ENCODE peak calls at places on chromosomes 2 and 18, in five cellular contexts. E is A549, L is H1, C is HepG2, T is GM12878. Q is an unnamed sample.

GRCh38 chr2:15170068-15170775 is 390.9 kb downstream of the NBAS start:
- DNase-seq in C (no peak), L (no peak), E (no peak), T (no peak), Q (no peak)

GRCh38 chr2:205405194-205405593 is 277.1 kb upstream of the NRP2 start:
- DNase-seq in T (no peak), L (no peak), C (no peak), E (no peak), Q (no peak)

GRCh38 chr2:237725661-237726060 is 72.9 kb upstream of the RBM44 start:
- DNase-seq in C (peak; percentile 69), T (no peak), E (no peak), L (no peak), Q (no peak)

GRCh38 chr18:75107196-75107930 is 101.6 kb downstream of the PTGR3 start:
- DNase-seq in C (no peak), E (no peak), L (peak; percentile 20), T (no peak), Q (no peak)

GRCh38 chr18:47254341-47254939 is 3.0 kb upstream of the SKOR2 start:
- DNase-seq in C (peak; percentile 18), E (no peak), T (no peak), L (peak; percentile 96), Q (peak; percentile 16)

GRCh38 chr18:49460958-49461601 is 635 bp upstream of the DYM start:
- DNase-seq in L (no peak), T (no peak), C (no peak), E (no peak), Q (no peak)

GRCh38 chr18:8283901-8284585 is 325.2 kb upstream of the RAB12 start:
- DNase-seq in T (no peak), E (no peak), C (peak; percentile 78), L (no peak), Q (no peak)

GRCh38 chr18:11147962-11148654 is 1.3 kb downstream of the PIEZO2 start:
- DNase-seq in T (no peak), C (no peak), E (no peak), L (peak; percentile 62), Q (no peak)

GRCh38 chr2:44103643-44104038 is 65.0 kb upstream of the PPM1B start:
- DNase-seq in C (no peak), L (no peak), T (no peak), E (no peak), Q (no peak)

GRCh38 chr18:58687871-58688308 is 16.6 kb downstream of the MALT1 start:
- DNase-seq in C (no peak), L (no peak), E (no peak), T (peak; percentile 73), Q (no peak)

GRCh38 chr2:233075141-233075965 is 15.2 kb downstream of the INPP5D start:
- DNase-seq in L (no peak), E (no peak), T (no peak), C (peak; percentile 39), Q (no peak)

GRCh38 chr2:11024010-11024615 is 112.4 kb downstream of the KCNF1 start:
- DNase-seq in L (peak; percentile 44), C (peak; percentile 14), E (no peak), T (no peak), Q (peak; percentile 8)

GRCh38 chr2:65407240-65407639 is 25.2 kb downstream of the SPRED2 start:
- DNase-seq in T (no peak), C (no peak), E (no peak), L (no peak), Q (no peak)

GRCh38 chr2:105576440-105577241 is 168.1 kb upstream of the NCK2 start:
- DNase-seq in E (peak; percentile 53), C (peak; percentile 54), T (no peak), L (peak; percentile 59), Q (peak; percentile 38)

GRCh38 chr2:138720035-138720589 is 60.1 kb downstream of the NXPH2 start:
- DNase-seq in T (no peak), E (no peak), C (peak; percentile 45), L (no peak), Q (no peak)

GRCh38 chr2:11022874-11023273 is 111.1 kb downstream of the KCNF1 start:
- DNase-seq in C (peak; percentile 13), E (no peak), L (peak; percentile 40), T (no peak), Q (no peak)

GRCh38 chr2:128261245-128262128 is 57.2 kb downstream of the HS6ST1 start:
- DNase-seq in C (no peak), E (no peak), T (no peak), L (peak; percentile 67), Q (no peak)

GRCh38 chr2:64267699-64268098 is 123.5 kb upstream of the PELI1 start:
- DNase-seq in E (no peak), T (no peak), C (no peak), L (no peak), Q (no peak)

GRCh38 chr2:232348936-232349335 is 29.6 kb upstream of the ALPP start:
- DNase-seq in L (peak; percentile 33), T (no peak), E (peak; percentile 28), C (no peak), Q (no peak)

GRCh38 chr2:189538402-189538801 is 42.2 kb downstream of the SLC40A1 start:
- DNase-seq in E (no peak), C (no peak), L (no peak), T (no peak), Q (no peak)

GRCh38 chr2:16135913-16136310 is 195.6 kb downstream of the MYCN start:
- DNase-seq in L (peak; percentile 20), C (no peak), E (no peak), T (no peak), Q (no peak)

GRCh38 chr2:100819365-100820345 is at the start of gene NPAS2:
- DNase-seq in C (peak; percentile 35), L (peak; percentile 60), T (no peak), E (peak; percentile 64), Q (peak; percentile 21)

GRCh38 chr2:42493885-42494433 is at the start of gene KCNG3:
- DNase-seq in E (peak; percentile 72), L (peak; percentile 88), T (no peak), C (peak; percentile 58), Q (peak; percentile 76)

GRCh38 chr2:111930875-111931274 is 32.5 kb downstream of the MERTK start:
- DNase-seq in T (peak; percentile 1), C (no peak), L (no peak), E (no peak), Q (no peak)

GRCh38 chr2:231714639-231715498 is 6.5 kb downstream of the PTMA start:
- DNase-seq in E (peak; percentile 65), T (peak; percentile 40), C (peak; percentile 84), L (peak; percentile 96), Q (peak; percentile 51)

GRCh38 chr2:43293744-43294695 is 67.6 kb upstream of the ZFP36L2 start:
- DNase-seq in T (peak; percentile 90), E (peak; percentile 95), C (peak; percentile 99), L (no peak), Q (peak; percentile 67)

GRCh38 chr2:133286326-133286922 is 281.8 kb downstream of the NCKAP5 start:
- DNase-seq in L (no peak), C (no peak), E (no peak), T (no peak), Q (no peak)

GRCh38 chr2:111024496-111024895 is 96.2 kb upstream of the BCL2L11 start:
- DNase-seq in C (no peak), T (no peak), E (no peak), L (no peak), Q (no peak)

GRCh38 chr2:236021497-236022057 is 146.6 kb downstream of the GBX2 start:
- DNase-seq in E (no peak), C (no peak), L (no peak), T (no peak), Q (peak; percentile 23)
- TF ChIP-seq HDAC2 in E (no peak), C (no peak), L (no peak), T (no peak), Q (no peak)

DNA sequence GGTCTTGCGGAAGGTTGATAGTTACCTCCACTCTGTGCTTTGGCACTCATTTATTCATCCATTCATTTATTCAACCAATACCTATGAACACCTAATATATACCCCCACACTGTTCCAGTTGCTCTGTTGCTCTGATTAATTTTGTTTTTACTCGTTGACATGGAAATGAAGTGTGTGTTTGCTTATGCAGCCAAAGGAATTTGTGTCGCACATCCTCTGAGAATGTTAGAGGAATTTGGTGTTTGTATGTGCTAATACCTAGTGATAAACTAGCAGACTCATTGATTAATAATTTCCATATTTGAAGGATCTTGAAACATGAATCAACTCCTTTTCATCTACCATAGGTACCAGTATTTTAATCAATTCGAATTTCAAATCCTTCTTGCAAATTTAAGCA is 25.8 kb upstream of the CRIM1 start:
- DNase-seq in T (no peak), C (peak; percentile 60), E (peak; percentile 85), L (no peak), Q (no peak)
- TF ChIP-seq HDAC2 in T (no peak), C (no peak), E (no peak), L (no peak), Q (no peak)

GRCh38 chr2:227774011-227774624 is 28.4 kb downstream of the SCYGR8 start:
- DNase-seq in C (peak; percentile 69), L (peak; percentile 49), T (no peak), E (peak; percentile 26), Q (no peak)

GRCh38 chr2:227772197-227772661 is 26.5 kb downstream of the SCYGR8 start:
- DNase-seq in E (no peak), C (peak; percentile 42), L (no peak), T (no peak), Q (no peak)

GRCh38 chr2:227774895-227775842 is 29.5 kb downstream of the SCYGR8 start:
- DNase-seq in E (no peak), C (no peak), L (no peak), T (no peak), Q (no peak)

GRCh38 chr2:227767830-227768229 is 22.1 kb downstream of the SCYGR8 start:
- DNase-seq in E (no peak), L (no peak), C (no peak), T (no peak), Q (no peak)

GRCh38 chr2:227772932-227773331 is 27.2 kb downstream of the SCYGR8 start:
- DNase-seq in T (no peak), L (no peak), E (no peak), C (no peak), Q (no peak)
- TF ChIP-seq HDAC2 in T (no peak), L (no peak), E (no peak), C (no peak), Q (no peak)

GRCh38 chr2:180010701-180011100 is 3.6 kb upstream of the CWC22 start:
- DNase-seq in L (no peak), T (no peak), E (no peak), C (no peak), Q (no peak)
- TF ChIP-seq HDAC2 in L (no peak), T (no peak), E (no peak), C (no peak), Q (no peak)

DNA sequence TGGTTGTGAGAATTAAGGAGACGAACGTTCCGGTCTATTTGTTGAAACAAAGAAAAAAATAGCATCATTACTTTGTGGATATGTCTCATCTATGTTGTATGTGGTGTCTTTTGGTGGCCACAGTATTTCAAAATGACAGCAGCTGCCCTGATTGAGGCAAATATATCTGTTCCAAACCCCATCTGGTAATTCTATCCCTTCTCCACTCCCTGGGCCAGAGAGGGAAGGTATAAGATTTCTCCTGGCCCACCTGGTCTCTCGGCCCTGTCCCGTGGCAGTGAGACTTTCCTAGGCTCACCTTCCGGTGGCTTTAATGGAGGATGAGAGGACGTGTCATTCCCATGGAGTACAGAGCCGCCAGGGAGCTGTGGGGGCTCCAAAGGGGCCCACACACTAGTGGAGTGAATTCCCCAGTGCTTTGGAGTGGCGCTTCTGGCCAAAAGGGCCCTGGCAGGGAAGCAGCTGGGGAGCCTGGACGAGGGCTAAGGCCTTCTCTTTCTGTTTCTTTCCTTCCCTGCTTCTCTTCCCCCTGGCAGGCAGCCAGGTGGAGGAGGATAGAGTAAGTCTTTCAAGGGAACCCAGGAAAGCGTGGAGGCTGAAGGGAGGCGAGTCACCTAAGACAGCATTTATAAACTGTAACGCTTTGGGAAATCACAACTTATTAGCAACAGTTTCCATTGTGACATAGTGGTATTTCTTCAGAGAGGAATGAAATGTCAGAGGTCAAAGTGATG is 5.6 kb downstream of the FOSL2 start:
- DNase-seq in T (no peak), E (peak; percentile 40), C (no peak), L (no peak), Q (no peak)
- TF ChIP-seq HDAC2 in T (no peak), E (no peak), C (no peak), L (no peak), Q (no peak)